ENCODE peak calls at places on chromosomes 11 and 22, in five cellular contexts. N, R, B, M and C are unnamed samples.

GRCh38 chr11:3644817-3645235 is at the start of gene ART1:
- DNase-seq in N (no peak), R (peak), B (no peak), M (no peak), C (no peak)

GRCh38 chr11:26946209-26946828 is 47.6 kb upstream of the FIBIN start:
- DNase-seq in N (no peak), R (no peak), B (no peak), M (no peak), C (no peak)

GRCh38 chr11:6474806-6475500 is 1.2 kb upstream of the TRIM3 start:
- DNase-seq in N (no peak), R (no peak), B (peak), M (no peak), C (no peak)

GRCh38 chr11:65180877-65181568 is 705 bp upstream of the CAPN1 start:
- DNase-seq in N (peak), R (peak), B (peak), M (peak), C (peak)

GRCh38 chr22:36191106-36191836 is 10.3 kb downstream of the APOL4 start:
- DNase-seq in N (no peak), R (no peak), B (no peak), M (peak), C (no peak)

GRCh38 chr11:36109850-36110606 is 166.2 kb downstream of the LDLRAD3 start:
- DNase-seq in N (peak), R (peak), B (peak), M (no peak), C (no peak)

GRCh38 chr11:954392-955144 is 28.9 kb downstream of the AP2A2 start:
- DNase-seq in N (no peak), R (no peak), B (no peak), M (no peak), C (no peak)

GRCh38 chr11:109851780-109852390 is 241.3 kb upstream of the ZC3H12C start:
- DNase-seq in N (no peak), R (no peak), B (no peak), M (no peak), C (no peak)

GRCh38 chr11:495537-495931 is 11.5 kb downstream of the RNH1 start:
- DNase-seq in N (no peak), R (no peak), B (no peak), M (no peak), C (no peak)

GRCh38 chr11:133937468-133937867 is 19.3 kb downstream of the IGSF9B start:
- DNase-seq in N (no peak), R (no peak), B (no peak), M (peak), C (no peak)

DNA sequence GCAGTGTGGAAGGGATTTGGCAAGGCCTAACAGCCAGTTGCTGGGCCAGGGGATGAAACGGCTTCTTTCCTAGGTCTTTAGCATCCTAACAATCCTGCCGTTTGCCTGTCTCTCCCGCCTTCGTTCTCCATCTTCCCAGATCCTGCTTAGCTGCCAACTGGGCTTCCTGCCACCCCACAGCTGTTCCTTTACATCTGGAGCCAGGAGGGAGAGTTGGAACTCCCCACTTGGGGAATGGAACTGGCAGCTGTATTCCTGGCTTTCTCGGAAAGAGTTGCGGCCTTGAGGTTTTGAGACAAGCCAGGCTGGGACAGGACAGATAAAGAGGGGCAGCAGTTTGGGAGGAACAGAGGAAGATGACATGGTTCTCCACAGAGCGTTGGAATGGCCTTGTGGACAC is 59.6 kb downstream of the ST3GAL4 start:
- DNase-seq in N (no peak), R (no peak), B (no peak), M (peak), C (no peak)
- H3K27ac ChIP-seq in N (no peak), R (no peak), B (no peak), M (peak), C (no peak)

DNA sequence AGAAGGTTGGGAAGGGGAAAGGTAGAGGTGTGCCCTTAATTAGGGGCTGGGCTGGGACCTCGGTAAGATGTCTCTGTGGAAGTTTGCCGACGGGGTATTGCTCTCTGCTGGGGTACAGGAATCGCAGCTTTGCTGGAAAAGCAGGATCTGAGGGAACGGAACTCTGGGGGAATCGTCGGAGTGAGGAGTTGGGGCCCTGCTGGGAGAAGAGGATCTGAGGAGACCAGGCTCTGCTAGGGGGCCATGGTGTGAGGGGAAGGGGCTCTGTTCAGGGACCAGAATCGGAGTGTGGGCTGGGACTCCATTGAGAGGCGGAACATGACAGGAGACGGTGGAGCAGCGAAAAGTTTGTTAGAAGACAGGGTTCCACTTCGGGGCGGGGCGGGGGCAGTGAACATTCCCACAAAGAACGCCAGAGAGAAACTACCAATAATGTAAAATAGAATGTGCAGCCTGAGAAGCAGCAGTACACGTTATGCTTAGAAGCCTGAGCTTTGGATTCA is 456 bp downstream of the AAMDC start:
- DNase-seq in N (no peak), R (peak), B (peak), M (peak), C (peak)
- H3K27ac ChIP-seq in N (peak), R (no peak), B (peak), M (peak), C (peak)

GRCh38 chr11:14308897-14309387 is 50.0 kb downstream of the RRAS2 start:
- DNase-seq in N (no peak), R (no peak), B (no peak), M (no peak), C (no peak)

GRCh38 chr11:14309425-14310192 is 49.4 kb downstream of the RRAS2 start:
- DNase-seq in N (no peak), R (no peak), B (no peak), M (no peak), C (no peak)

GRCh38 chr11:14312736-14313438 is 46.1 kb downstream of the RRAS2 start:
- DNase-seq in N (no peak), R (no peak), B (no peak), M (no peak), C (no peak)

GRCh38 chr11:14308114-14308896 is 50.7 kb downstream of the RRAS2 start:
- DNase-seq in N (peak), R (peak), B (peak), M (no peak), C (no peak)

DNA sequence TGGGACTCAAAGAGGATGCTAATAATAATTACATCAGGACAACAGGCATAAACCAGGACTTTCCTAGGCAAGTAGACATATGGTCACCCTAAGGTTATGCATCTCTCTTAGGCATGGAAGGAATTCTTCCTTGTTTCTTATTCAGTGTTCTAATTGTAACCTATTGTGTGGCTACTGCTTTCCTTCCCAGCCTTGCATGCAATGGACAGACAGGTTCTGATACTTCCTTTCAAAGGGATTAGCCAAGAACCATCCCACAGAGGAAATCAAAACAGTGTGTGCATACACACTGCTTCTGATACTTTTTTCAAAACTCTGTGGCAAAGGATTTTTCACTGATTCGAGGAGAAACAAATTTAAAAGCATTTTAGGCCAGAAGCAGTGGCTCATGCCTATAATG is 48.3 kb downstream of the RRAS2 start:
- DNase-seq in N (no peak), R (no peak), B (no peak), M (no peak), C (no peak)
- H3K27ac ChIP-seq in N (no peak), R (no peak), B (peak), M (no peak), C (no peak)

DNA sequence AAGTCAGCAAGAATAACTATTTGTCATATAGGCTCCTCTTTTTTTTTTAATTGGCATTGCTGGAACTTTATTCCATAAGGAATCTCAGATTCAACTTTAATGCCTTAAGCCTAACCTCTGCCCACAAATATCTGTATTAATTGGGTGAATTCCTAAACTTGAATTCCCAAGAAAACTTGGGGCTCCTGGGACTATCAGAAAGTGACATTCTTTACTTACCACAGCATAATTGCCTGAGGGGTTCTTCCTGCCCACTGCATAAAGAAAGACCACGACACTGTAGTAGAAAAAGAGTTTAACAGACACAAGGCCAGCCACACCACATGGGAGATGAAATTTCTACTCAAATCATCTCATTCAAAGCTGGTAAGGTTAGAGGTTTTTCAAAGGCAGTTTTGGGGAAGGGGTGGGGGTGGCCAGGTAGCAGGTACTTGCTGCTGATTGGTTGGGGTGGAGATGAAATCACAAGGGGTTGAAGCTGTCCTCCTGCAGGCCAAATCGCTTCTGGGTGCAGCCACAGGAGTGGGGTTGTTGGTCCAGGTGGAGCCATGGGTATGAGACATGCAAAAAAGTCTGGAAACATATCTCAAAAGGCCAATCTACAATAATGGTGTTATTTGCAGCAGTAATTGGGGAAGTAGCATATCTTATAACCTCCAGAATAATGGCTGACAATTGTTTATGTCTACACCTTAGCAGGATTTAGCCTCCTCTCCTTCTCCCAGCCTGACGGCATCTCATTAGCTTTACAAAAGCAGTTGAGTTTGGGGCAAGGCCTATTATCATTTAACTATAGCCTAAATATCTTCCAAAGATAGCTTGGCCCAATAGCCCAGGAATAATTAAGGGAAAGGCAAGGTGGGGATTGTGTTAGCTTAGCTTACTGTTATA is 4.8 kb upstream of the NLRP10 start:
- DNase-seq in N (no peak), R (no peak), B (peak), M (no peak), C (no peak)
- H3K27ac ChIP-seq in N (no peak), R (no peak), B (peak), M (no peak), C (no peak)

GRCh38 chr11:131763193-131763890 is 392.9 kb downstream of the NTM start:
- DNase-seq in N (no peak), R (no peak), B (no peak), M (no peak), C (no peak)

GRCh38 chr11:131759140-131759539 is 388.7 kb downstream of the NTM start:
- DNase-seq in N (no peak), R (no peak), B (no peak), M (no peak), C (no peak)

GRCh38 chr11:131762346-131763110 is 392.1 kb downstream of the NTM start:
- DNase-seq in N (no peak), R (no peak), B (no peak), M (no peak), C (no peak)

GRCh38 chr11:131758726-131759125 is 388.3 kb downstream of the NTM start:
- DNase-seq in N (no peak), R (no peak), B (no peak), M (no peak), C (no peak)

DNA sequence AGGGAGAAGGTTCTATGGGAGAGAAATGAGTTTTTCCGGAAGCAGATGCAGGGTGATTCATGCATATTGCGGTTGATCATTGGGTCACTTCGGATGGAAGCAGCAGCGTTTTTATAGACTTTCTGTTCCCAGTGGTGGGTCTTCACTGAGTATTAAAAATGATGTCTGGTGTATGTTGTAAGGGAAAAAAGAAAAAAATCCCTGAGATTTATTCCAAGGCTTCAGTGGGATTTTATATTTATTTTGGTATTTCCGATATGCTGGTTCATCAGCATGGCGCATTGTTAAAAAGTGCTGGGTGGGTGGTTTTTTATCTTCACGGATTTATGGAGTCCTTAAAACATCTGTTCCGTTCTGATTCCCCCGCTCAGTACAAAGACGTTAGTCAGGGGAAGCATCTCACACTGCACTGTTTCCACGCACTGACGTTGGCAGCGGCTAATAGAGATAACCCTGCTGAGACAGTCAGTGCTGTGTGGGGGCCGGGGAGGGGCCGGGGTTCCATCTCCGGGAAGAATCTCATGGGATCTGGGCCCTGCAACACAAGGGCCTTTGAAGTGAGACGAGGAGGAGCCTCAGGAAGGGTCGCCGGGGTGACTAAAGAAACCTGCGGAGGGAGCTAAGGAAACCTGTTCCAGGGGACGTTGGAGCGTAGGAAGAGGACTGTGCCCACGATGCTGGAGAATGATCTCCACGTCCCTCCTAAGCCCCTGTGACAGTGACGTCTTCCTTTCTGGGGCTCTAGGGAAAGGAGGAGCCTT is 390.0 kb downstream of the NTM start:
- DNase-seq in N (peak), R (no peak), B (peak), M (no peak), C (no peak)
- H3K27ac ChIP-seq in N (no peak), R (no peak), B (no peak), M (peak), C (no peak)